ENCODE peak calls at places on chromosomes 12 and 14, in seven cellular contexts. One of them, this sample, is unnamed.
A peak's percentile ranks its signal among the peaks of the same experiment; 100 is the strongest.

GRCh38 chr12:116361404-116362223 is 84.1 kb upstream of the MED13L start:
- DNase-seq in tibial nerve: no peak
- DNase-seq in sigmoid colon: no peak
- DNase-seq in adrenal gland: no peak
- DNase-seq in transverse colon: peak; percentile 58
- DNase-seq in heart left ventricle: no peak
- DNase-seq in IMR-90: no peak
- DNase-seq in this sample: no peak

GRCh38 chr14:90489916-90490726 is 93.3 kb downstream of the CALM1 start:
- DNase-seq in tibial nerve: no peak
- DNase-seq in sigmoid colon: no peak
- DNase-seq in adrenal gland: peak; percentile 6
- DNase-seq in transverse colon: no peak
- DNase-seq in heart left ventricle: no peak
- DNase-seq in IMR-90: peak; percentile 18
- DNase-seq in this sample: no peak

GRCh38 chr12:75315518-75315917 is 14.6 kb downstream of the CAPS2 start:
- DNase-seq in tibial nerve: no peak
- DNase-seq in sigmoid colon: no peak
- DNase-seq in adrenal gland: no peak
- DNase-seq in transverse colon: no peak
- DNase-seq in heart left ventricle: no peak
- DNase-seq in IMR-90: peak; percentile 64
- DNase-seq in this sample: no peak

GRCh38 chr12:9706081-9706685 is 26.7 kb downstream of the CLECL1 start:
- DNase-seq in tibial nerve: no peak
- DNase-seq in sigmoid colon: no peak
- DNase-seq in adrenal gland: no peak
- DNase-seq in transverse colon: no peak
- DNase-seq in heart left ventricle: no peak
- DNase-seq in IMR-90: peak; percentile 20
- DNase-seq in this sample: no peak

GRCh38 chr12:56071648-56072047 is 8.3 kb upstream of the ERBB3 start:
- DNase-seq in tibial nerve: no peak
- DNase-seq in sigmoid colon: peak; percentile 15
- DNase-seq in adrenal gland: no peak
- DNase-seq in transverse colon: no peak
- DNase-seq in heart left ventricle: no peak
- DNase-seq in IMR-90: peak; percentile 51
- DNase-seq in this sample: no peak

GRCh38 chr12:79451988-79452387 is 238.8 kb downstream of the PAWR start:
- DNase-seq in tibial nerve: peak; percentile 67
- DNase-seq in sigmoid colon: peak; percentile 85
- DNase-seq in adrenal gland: peak; percentile 86
- DNase-seq in transverse colon: peak; percentile 39
- DNase-seq in heart left ventricle: peak; percentile 38
- DNase-seq in IMR-90: peak; percentile 88
- DNase-seq in this sample: peak; percentile 52

GRCh38 chr14:61526405-61527312 is 168.7 kb upstream of the HIF1A start:
- DNase-seq in tibial nerve: no peak
- DNase-seq in sigmoid colon: no peak
- DNase-seq in adrenal gland: peak; percentile 78
- DNase-seq in transverse colon: no peak
- DNase-seq in heart left ventricle: peak; percentile 58
- DNase-seq in IMR-90: no peak
- DNase-seq in this sample: peak; percentile 95

GRCh38 chr14:103483600-103483999 is 39.0 kb downstream of the CKB start:
- DNase-seq in tibial nerve: no peak
- DNase-seq in sigmoid colon: no peak
- DNase-seq in adrenal gland: peak; percentile 71
- DNase-seq in transverse colon: no peak
- DNase-seq in heart left ventricle: no peak
- DNase-seq in IMR-90: peak; percentile 98
- DNase-seq in this sample: peak; percentile 11

GRCh38 chr14:22315336-22315735 is 273.7 kb downstream of the DAD1 start:
- DNase-seq in tibial nerve: no peak
- DNase-seq in sigmoid colon: no peak
- DNase-seq in adrenal gland: no peak
- DNase-seq in transverse colon: no peak
- DNase-seq in heart left ventricle: no peak
- DNase-seq in IMR-90: no peak
- DNase-seq in this sample: no peak

GRCh38 chr12:82383930-82384513 is 25.7 kb downstream of the METTL25 start:
- DNase-seq in tibial nerve: no peak
- DNase-seq in sigmoid colon: no peak
- DNase-seq in adrenal gland: no peak
- DNase-seq in transverse colon: no peak
- DNase-seq in heart left ventricle: no peak
- DNase-seq in IMR-90: peak; percentile 54
- DNase-seq in this sample: no peak

GRCh38 chr14:101575581-101575980 is 14.3 kb downstream of the DIO3 start:
- DNase-seq in tibial nerve: no peak
- DNase-seq in sigmoid colon: no peak
- DNase-seq in adrenal gland: no peak
- DNase-seq in transverse colon: no peak
- DNase-seq in heart left ventricle: no peak
- DNase-seq in IMR-90: no peak
- DNase-seq in this sample: no peak

GRCh38 chr14:47606601-47607000 is 68.8 kb downstream of the MDGA2 start:
- DNase-seq in tibial nerve: no peak
- DNase-seq in sigmoid colon: no peak
- DNase-seq in adrenal gland: no peak
- DNase-seq in transverse colon: no peak
- DNase-seq in heart left ventricle: no peak
- DNase-seq in IMR-90: no peak
- DNase-seq in this sample: no peak

GRCh38 chr12:104715562-104716182 is 242.4 kb downstream of the SLC41A2 start:
- DNase-seq in tibial nerve: no peak
- DNase-seq in sigmoid colon: no peak
- DNase-seq in adrenal gland: no peak
- DNase-seq in transverse colon: no peak
- DNase-seq in heart left ventricle: no peak
- DNase-seq in IMR-90: no peak
- DNase-seq in this sample: no peak

GRCh38 chr12:25187781-25188180 is 7.2 kb downstream of the DNAI7 start:
- DNase-seq in tibial nerve: no peak
- DNase-seq in sigmoid colon: no peak
- DNase-seq in adrenal gland: no peak
- DNase-seq in transverse colon: no peak
- DNase-seq in heart left ventricle: no peak
- DNase-seq in IMR-90: peak; percentile 94
- DNase-seq in this sample: no peak

GRCh38 chr12:48002179-48002601 is 2.1 kb downstream of the COL2A1 start:
- DNase-seq in tibial nerve: no peak
- DNase-seq in sigmoid colon: no peak
- DNase-seq in adrenal gland: no peak
- DNase-seq in transverse colon: no peak
- DNase-seq in heart left ventricle: no peak
- DNase-seq in IMR-90: no peak
- DNase-seq in this sample: no peak

GRCh38 chr12:105272814-105273416 is 36.9 kb upstream of the APPL2 start:
- DNase-seq in tibial nerve: no peak
- DNase-seq in sigmoid colon: no peak
- DNase-seq in adrenal gland: no peak
- DNase-seq in transverse colon: no peak
- DNase-seq in heart left ventricle: no peak
- DNase-seq in IMR-90: no peak
- DNase-seq in this sample: no peak

GRCh38 chr12:129381717-129382116 is 522.1 kb downstream of the TMEM132D start:
- DNase-seq in tibial nerve: no peak
- DNase-seq in sigmoid colon: no peak
- DNase-seq in adrenal gland: no peak
- DNase-seq in transverse colon: no peak
- DNase-seq in heart left ventricle: no peak
- DNase-seq in IMR-90: no peak
- DNase-seq in this sample: no peak

GRCh38 chr12:72189266-72189665 is 82.9 kb upstream of the TRHDE start:
- DNase-seq in tibial nerve: no peak
- DNase-seq in sigmoid colon: no peak
- DNase-seq in adrenal gland: no peak
- DNase-seq in transverse colon: no peak
- DNase-seq in heart left ventricle: no peak
- DNase-seq in IMR-90: no peak
- DNase-seq in this sample: no peak

DNA sequence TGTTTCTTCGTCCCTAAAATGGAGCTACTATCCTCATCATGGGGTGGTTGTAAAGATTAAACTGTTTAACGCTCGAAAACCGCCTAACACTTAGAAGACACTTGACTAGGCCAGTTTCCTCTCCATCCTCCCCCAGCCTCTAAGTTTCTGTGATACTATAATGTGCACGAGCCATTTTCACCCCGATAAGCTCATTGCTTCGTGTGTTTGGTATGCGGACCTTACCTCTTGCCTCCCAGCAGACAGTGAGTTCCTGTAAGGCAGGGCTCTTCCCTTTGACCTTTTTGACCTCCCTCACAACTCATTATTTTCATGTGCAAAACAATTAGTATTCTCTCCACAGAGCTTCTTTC is 499 bp upstream of the GXYLT1 start:
- DNase-seq in tibial nerve: no peak
- DNase-seq in sigmoid colon: no peak
- DNase-seq in adrenal gland: no peak
- DNase-seq in transverse colon: no peak
- DNase-seq in heart left ventricle: no peak
- DNase-seq in IMR-90: peak; percentile 11
- DNase-seq in this sample: no peak
- TF ChIP-seq POLR2A in tibial nerve: no peak
- TF ChIP-seq POLR2A in sigmoid colon: no peak
- TF ChIP-seq POLR2A in adrenal gland: no peak
- TF ChIP-seq POLR2A in transverse colon: no peak
- TF ChIP-seq POLR2A in heart left ventricle: no peak
- TF ChIP-seq POLR2A in IMR-90: no peak
- TF ChIP-seq POLR2A in this sample: no peak

GRCh38 chr14:105059035-105059916 is 6.0 kb downstream of the GPR132 start:
- DNase-seq in tibial nerve: no peak
- DNase-seq in sigmoid colon: no peak
- DNase-seq in adrenal gland: peak; percentile 14
- DNase-seq in transverse colon: no peak
- DNase-seq in heart left ventricle: no peak
- DNase-seq in IMR-90: no peak
- DNase-seq in this sample: no peak
- H3K4me1 ChIP-seq in tibial nerve: peaks cover 36% of the 10 kb centered on the region
- H3K4me1 ChIP-seq in sigmoid colon: peaks cover 19% of the 10 kb centered on the region
- H3K4me1 ChIP-seq in adrenal gland: no peaks in the 10 kb centered on the region
- H3K4me1 ChIP-seq in transverse colon: no peaks in the 10 kb centered on the region
- H3K4me1 ChIP-seq in heart left ventricle: peaks cover 26% of the 10 kb centered on the region
- H3K4me1 ChIP-seq in IMR-90: no peaks in the 10 kb centered on the region
- H3K4me1 ChIP-seq in this sample: peaks cover 13% of the 10 kb centered on the region

DNA sequence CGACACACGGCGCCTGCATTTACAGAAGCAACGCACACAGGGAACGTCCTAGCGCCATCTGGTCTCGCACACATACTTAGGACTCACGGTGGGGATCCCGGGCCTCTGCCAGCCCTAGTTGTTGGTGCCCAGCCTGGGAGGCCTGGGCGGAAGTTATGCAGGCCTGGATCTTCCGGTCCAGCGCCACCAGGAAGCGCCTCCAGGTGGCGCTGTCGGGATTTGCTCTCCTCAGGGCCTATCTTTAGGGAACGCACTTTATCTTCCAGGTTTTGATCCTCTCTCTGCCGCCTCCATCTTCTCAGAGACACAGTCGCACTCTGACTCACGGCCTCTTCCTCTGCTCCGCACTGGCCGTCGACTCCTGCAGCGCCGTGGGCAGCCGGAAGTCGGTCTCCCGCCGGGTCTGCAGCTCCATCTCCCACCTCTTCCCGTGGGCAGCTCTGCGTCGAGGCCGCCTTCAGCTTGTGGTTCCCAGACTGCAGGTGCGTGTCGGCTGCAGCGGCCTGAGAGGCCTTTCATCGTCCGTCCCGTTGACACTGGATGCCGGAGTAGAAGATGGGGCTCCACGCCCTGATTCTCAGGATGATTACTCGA is 760.4 kb downstream of the TMEM121 start:
- DNase-seq in tibial nerve: no peak
- DNase-seq in sigmoid colon: no peak
- DNase-seq in adrenal gland: no peak
- DNase-seq in transverse colon: no peak
- DNase-seq in heart left ventricle: no peak
- DNase-seq in IMR-90: no peak
- DNase-seq in this sample: no peak
- H3K27ac ChIP-seq in tibial nerve: no peak overlapping the region
- H3K27ac ChIP-seq in sigmoid colon: no peak overlapping the region
- H3K27ac ChIP-seq in adrenal gland: no peak overlapping the region
- H3K27ac ChIP-seq in transverse colon: no peak overlapping the region
- H3K27ac ChIP-seq in heart left ventricle: no peak overlapping the region
- H3K27ac ChIP-seq in IMR-90: no peak overlapping the region
- H3K27ac ChIP-seq in this sample: no peak overlapping the region

GRCh38 chr12:32894566-32894965 is 2.0 kb downstream of the PKP2 start:
- DNase-seq in tibial nerve: no peak
- DNase-seq in sigmoid colon: no peak
- DNase-seq in adrenal gland: no peak
- DNase-seq in transverse colon: no peak
- DNase-seq in heart left ventricle: no peak
- DNase-seq in IMR-90: no peak
- DNase-seq in this sample: no peak

GRCh38 chr12:32895688-32896437 is 714 bp downstream of the PKP2 start:
- DNase-seq in tibial nerve: no peak
- DNase-seq in sigmoid colon: no peak
- DNase-seq in adrenal gland: no peak
- DNase-seq in transverse colon: peak; percentile 79
- DNase-seq in heart left ventricle: no peak
- DNase-seq in IMR-90: no peak
- DNase-seq in this sample: peak; percentile 61

GRCh38 chr12:32897688-32898573 is 1.4 kb upstream of the PKP2 start:
- DNase-seq in tibial nerve: no peak
- DNase-seq in sigmoid colon: no peak
- DNase-seq in adrenal gland: no peak
- DNase-seq in transverse colon: no peak
- DNase-seq in heart left ventricle: no peak
- DNase-seq in IMR-90: no peak
- DNase-seq in this sample: no peak

GRCh38 chr12:32897276-32897615 is 669 bp upstream of the PKP2 start:
- DNase-seq in tibial nerve: no peak
- DNase-seq in sigmoid colon: no peak
- DNase-seq in adrenal gland: no peak
- DNase-seq in transverse colon: no peak
- DNase-seq in heart left ventricle: no peak
- DNase-seq in IMR-90: no peak
- DNase-seq in this sample: no peak

DNA sequence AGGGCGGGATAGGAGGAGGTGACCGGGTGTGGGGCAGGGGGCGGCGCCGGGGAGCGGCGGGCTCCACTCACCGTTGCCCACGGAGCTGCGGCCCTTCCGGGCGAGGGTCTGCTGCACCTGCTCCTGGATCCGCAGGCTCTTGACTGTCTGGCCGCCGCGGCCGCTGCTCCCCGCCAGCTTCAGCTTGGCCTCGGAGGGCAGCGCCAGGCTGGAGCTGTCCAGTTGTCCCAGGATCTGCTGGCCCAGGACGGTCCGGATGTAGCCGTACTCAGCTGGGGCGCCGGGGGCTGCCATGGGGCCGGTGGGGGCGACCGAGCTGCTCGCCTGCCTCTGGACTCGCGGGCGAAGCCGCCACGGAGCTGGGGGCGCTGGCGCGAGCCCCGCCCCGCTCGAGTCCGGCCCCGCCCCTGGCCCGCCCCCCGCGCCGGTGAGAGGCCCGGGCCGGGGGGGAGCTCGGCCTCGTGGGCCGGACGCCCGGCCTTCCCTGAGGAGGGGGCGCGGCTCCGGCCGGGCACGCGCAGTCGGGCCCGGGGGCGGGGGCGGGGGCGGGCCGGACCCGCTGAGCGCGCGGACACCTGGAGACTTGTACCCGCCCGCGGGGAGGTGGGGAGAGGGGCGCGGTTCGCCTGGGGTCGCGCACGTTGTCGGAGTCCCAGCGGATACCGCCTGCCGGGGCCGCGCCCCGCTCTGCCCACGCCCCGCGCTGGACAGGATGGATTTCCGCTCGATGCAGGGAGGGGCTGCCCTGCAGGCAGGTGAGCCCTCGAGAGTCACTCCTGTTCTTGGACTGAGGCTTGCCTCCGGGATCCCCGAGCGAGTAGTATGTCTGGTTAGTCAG is at the start of gene PKP2:
- DNase-seq in tibial nerve: peak; percentile 21
- DNase-seq in sigmoid colon: no peak
- DNase-seq in adrenal gland: peak; percentile 41
- DNase-seq in transverse colon: peak; percentile 92
- DNase-seq in heart left ventricle: peak; percentile 79
- DNase-seq in IMR-90: no peak
- DNase-seq in this sample: peak; percentile 87
- TF ChIP-seq POLR2A in tibial nerve: no peak
- TF ChIP-seq POLR2A in sigmoid colon: no peak
- TF ChIP-seq POLR2A in adrenal gland: no peak
- TF ChIP-seq POLR2A in transverse colon: peak; percentile 60
- TF ChIP-seq POLR2A in heart left ventricle: peak; percentile 24
- TF ChIP-seq POLR2A in IMR-90: no peak
- TF ChIP-seq POLR2A in this sample: peak; percentile 92

This sample was measured in body of pancreas.